ENCODE peak calls at places on chromosomes 5 and 9, in nine cellular contexts. I is fibroblast of pulmonary artery, S is fibroblast of lung, B is heart right ventricle, F is stomach, J is AG04450, O is AG09309, A is GM23248, H is cardiac fibroblast. W is an unnamed sample.

GRCh38 chr9:108434036-108434435 is 421.8 kb downstream of the ACTL7B start:
- DNase-seq in O (no peak), F (no peak), S (no peak), I (no peak), J (no peak), B (no peak), H (peak; percentile 21), A (peak; percentile 16), W (no peak)

GRCh38 chr5:80072103-80073073 is 37.2 kb downstream of the THBS4 start:
- DNase-seq in S (peak; percentile 21), H (no peak), A (peak; percentile 70), J (no peak), I (no peak), F (no peak), B (no peak), O (no peak), W (no peak)

GRCh38 chr9:27356446-27356845 is 59.5 kb upstream of the EQTN start:
- DNase-seq in H (no peak), O (no peak), B (no peak), I (no peak), J (no peak), S (no peak), F (no peak), A (no peak), W (no peak)

GRCh38 chr9:83706703-83707517 is 848 bp downstream of the UBQLN1 start:
- DNase-seq in A (peak; percentile 56), O (no peak), J (no peak), S (peak; percentile 54), I (peak; percentile 24), H (peak; percentile 36), B (peak; percentile 44), F (peak; percentile 34), W (peak; percentile 34)

GRCh38 chr5:116442095-116442534 is 132.5 kb downstream of the SEMA6A start:
- DNase-seq in H (peak; percentile 55), A (peak; percentile 36), S (peak; percentile 75), J (no peak), O (no peak), I (peak; percentile 36), F (peak; percentile 46), B (peak; percentile 54), W (peak; percentile 66)

GRCh38 chr5:171595801-171596231 is 176.4 kb downstream of the FGF18 start:
- DNase-seq in A (peak; percentile 81), I (peak; percentile 61), J (peak; percentile 77), H (peak; percentile 56), B (no peak), S (peak; percentile 94), F (no peak), O (no peak), W (peak; percentile 71)

GRCh38 chr5:176674799-176675198 is 27.5 kb downstream of the TSPAN17 start:
- DNase-seq in H (no peak), S (no peak), J (no peak), F (no peak), B (no peak), O (no peak), I (no peak), A (no peak), W (no peak)

GRCh38 chr5:79235222-79235577 is 731 bp upstream of the JMY start:
- DNase-seq in S (no peak), I (peak; percentile 42), O (no peak), A (peak; percentile 51), H (peak; percentile 29), F (no peak), J (no peak), B (no peak), W (peak; percentile 49)

GRCh38 chr9:112789493-112789892 is 38.9 kb downstream of the SNX30 start:
- DNase-seq in H (peak; percentile 61), B (no peak), I (peak; percentile 58), F (no peak), O (peak; percentile 34), A (peak; percentile 43), S (peak; percentile 90), J (no peak), W (peak; percentile 31)

GRCh38 chr5:141172381-141173204 is at the start of gene PCDHB7:
- DNase-seq in H (peak; percentile 16), I (peak; percentile 12), A (peak; percentile 67), F (no peak), B (no peak), J (no peak), O (no peak), S (peak; percentile 3), W (peak; percentile 7)

GRCh38 chr5:68267044-68267443 is 51.5 kb downstream of the PIK3R1 start:
- DNase-seq in F (no peak), I (no peak), J (no peak), O (no peak), H (no peak), A (no peak), B (no peak), S (no peak), W (no peak)

GRCh38 chr5:170632266-170632984 is 128.6 kb downstream of the KCNIP1 start:
- DNase-seq in I (no peak), O (no peak), H (no peak), B (no peak), A (peak; percentile 54), S (no peak), J (no peak), F (no peak), W (no peak)

GRCh38 chr5:1884638-1885475 is 2.1 kb upstream of the IRX4 start:
- DNase-seq in I (no peak), H (no peak), B (no peak), A (no peak), S (no peak), F (no peak), J (no peak), O (no peak), W (no peak)

GRCh38 chr9:131724678-131725077 is 15.2 kb downstream of the RAPGEF1 start:
- DNase-seq in O (no peak), H (no peak), J (no peak), F (no peak), A (no peak), I (no peak), B (no peak), S (no peak), W (no peak)

GRCh38 chr9:3012843-3013242 is 168.9 kb upstream of the PUM3 start:
- DNase-seq in O (no peak), F (no peak), J (no peak), I (no peak), S (no peak), H (no peak), B (no peak), A (no peak), W (no peak)

GRCh38 chr5:153619706-153620105 is 129.2 kb downstream of the GRIA1 start:
- DNase-seq in B (no peak), S (peak; percentile 71), A (peak; percentile 41), I (peak; percentile 60), H (peak; percentile 48), O (no peak), F (no peak), J (no peak), W (peak; percentile 62)

GRCh38 chr9:69089491-69089890 is 53.9 kb downstream of the FXN start:
- DNase-seq in F (no peak), A (no peak), B (no peak), H (no peak), J (no peak), O (no peak), S (no peak), I (no peak), W (no peak)
- H3K4me3 ChIP-seq in F (no peak overlapping the region), A (no peak overlapping the region), B (no peak overlapping the region), H (no peak overlapping the region), J (no peak overlapping the region), O (no peak overlapping the region), S (no peak overlapping the region), I (no peak overlapping the region), W (no peak overlapping the region)

DNA sequence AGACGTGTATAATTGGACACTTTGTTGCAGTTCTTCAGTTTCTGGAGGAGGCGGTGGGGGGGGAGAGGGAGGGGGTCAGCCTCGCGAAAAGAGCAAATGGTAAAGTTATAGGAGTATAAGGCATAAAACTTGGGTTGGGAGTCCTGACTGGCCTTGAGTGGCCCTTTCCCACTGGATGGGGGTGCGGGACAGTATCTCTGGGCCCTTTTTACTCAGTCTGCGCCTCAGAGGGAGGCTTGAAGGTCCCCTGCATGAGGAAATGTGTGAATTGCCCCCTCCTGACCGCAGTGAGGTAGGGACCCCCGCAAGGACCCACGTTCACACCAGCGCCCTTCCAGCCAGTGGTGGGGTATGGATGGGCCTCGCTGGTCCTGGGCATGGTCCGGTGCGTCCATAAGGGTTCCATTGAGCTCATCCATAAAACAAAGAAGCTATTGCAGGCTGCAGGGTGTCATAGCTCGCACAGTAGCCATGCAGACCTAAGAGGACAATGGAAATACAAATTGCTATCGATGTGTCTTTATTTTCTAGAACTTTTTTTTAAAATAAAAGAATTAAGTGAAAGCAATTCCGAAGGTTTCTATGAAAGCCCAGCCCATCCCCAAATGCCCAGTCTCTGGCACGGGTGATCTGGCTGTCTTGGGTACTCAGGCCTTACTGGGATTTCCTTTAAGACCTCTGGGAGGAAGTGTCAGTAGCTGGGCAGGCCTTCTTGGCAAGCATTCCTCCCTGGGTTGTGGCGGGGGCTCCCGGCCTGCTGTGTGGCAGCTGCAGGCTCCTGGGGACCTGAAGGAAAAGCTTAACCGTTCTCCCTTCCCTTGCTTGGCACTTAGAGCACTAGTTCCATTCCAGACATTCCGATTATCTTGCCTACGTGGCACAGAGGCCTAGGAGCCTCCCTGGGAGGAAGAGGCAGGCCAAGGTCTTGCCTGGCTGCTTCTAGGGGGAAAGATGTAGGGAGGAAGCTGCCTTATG is 1.4 kb upstream of the SEMA5A start:
- DNase-seq in A (peak; percentile 74), J (peak; percentile 61), O (peak; percentile 68), F (no peak), B (peak; percentile 30), I (peak; percentile 71), H (peak; percentile 92), S (peak; percentile 82), W (peak; percentile 68)
- H3K4me3 ChIP-seq in A (peak overlapping the region; percentile 84), J (peak overlapping the region; percentile 89), O (peak overlapping the region; percentile 94), F (peak overlapping the region; percentile 68), B (peak overlapping the region; percentile 79), I (peak overlapping the region; percentile 92), H (peak overlapping the region; percentile 82), S (peak overlapping the region; percentile 98), W (peak overlapping the region; percentile 79)

DNA sequence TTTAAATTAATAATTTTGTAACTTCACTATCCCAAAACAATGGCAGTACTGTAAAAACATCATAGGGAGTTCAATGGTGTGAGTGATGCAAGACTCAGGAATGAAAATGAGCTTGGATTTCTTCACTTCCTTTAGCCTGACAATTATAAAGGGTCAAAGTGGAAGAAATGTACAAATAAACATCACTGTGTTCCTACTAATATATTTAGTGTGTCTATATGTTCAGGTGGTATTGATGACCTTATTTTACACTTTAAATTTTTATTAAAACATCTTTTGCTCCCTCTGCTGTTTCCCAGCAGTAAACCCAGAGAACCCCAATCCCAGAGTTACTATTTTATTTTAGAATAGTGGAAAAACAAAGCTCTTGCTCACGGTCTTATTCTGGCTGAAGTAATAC is 2.0 kb downstream of the LOX start:
- DNase-seq in B (no peak), J (no peak), S (peak; percentile 48), A (peak; percentile 68), I (peak; percentile 77), H (peak; percentile 72), F (no peak), O (no peak), W (peak; percentile 50)
- H3K4me3 ChIP-seq in B (peak overlapping the region; percentile 63), J (peak overlapping the region; percentile 92), S (peak overlapping the region; percentile 90), A (peak overlapping the region; percentile 94), I (peak overlapping the region; percentile 78), H (peak overlapping the region; percentile 83), F (peak overlapping the region; percentile 60), O (peak overlapping the region; percentile 86), W (peak overlapping the region; percentile 88)

DNA sequence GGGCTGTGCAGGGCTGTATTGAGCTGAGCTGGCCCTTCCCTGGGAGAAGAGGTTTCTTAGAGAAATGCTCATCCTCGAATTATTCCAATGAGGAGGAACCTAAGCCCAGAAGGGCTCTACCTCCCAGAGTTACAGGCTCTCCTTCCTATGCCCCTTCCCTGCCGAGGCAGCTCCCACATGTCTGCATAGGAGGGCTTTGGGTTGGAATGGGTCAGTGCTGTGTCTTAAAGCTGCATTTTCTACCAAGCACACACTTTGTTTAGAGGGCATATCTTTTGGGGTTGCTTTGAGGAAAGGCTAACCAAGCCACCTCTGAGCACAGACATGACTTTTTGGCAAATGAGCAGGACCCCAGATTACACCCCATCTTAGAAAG is 9.1 kb downstream of the NEK6 start:
- DNase-seq in O (no peak), A (no peak), B (no peak), H (no peak), I (no peak), J (no peak), F (no peak), S (no peak), W (peak; percentile 29)
- H3K4me3 ChIP-seq in O (no peak overlapping the region), A (peak overlapping the region; percentile 30), B (no peak overlapping the region), H (no peak overlapping the region), I (peak overlapping the region; percentile 21), J (no peak overlapping the region), F (no peak overlapping the region), S (no peak overlapping the region), W (no peak overlapping the region)